ENCODE peak calls at places on chromosomes 3 and 15, in eight cellular contexts. V is esophagus muscularis mucosa, A is breast epithelium, U is hepatocyte, K is tibial nerve, J is IMR-90, B is upper lobe of right lung, X is pancreas. Q is an unnamed sample. For H3K4me1, the result is how much of the 10 kb centered on the place peaks cover.

GRCh38 chr3:98821072-98821471 is 57.9 kb downstream of the ST3GAL6 start:
- DNase-seq in B (no peak), V (no peak), K (no peak), J (no peak), X (no peak), A (no peak), U (no peak), Q (no peak)

GRCh38 chr15:85541744-85542143 is 161.3 kb downstream of the AKAP13 start:
- DNase-seq in K (no peak), J (peak), B (no peak), V (no peak), A (no peak), U (peak), X (no peak), Q (no peak)

GRCh38 chr3:98573231-98573728 is 20.1 kb downstream of the CPOX start:
- DNase-seq in U (peak), J (peak), V (no peak), B (no peak), A (no peak), K (no peak), X (no peak), Q (no peak)

GRCh38 chr3:196096382-196096953 is 14.6 kb upstream of the TFRC start:
- DNase-seq in V (no peak), A (no peak), J (no peak), B (no peak), K (peak), X (no peak), U (no peak), Q (no peak)

GRCh38 chr3:22451501-22451900 is 700.5 kb upstream of the ZNF385D start:
- DNase-seq in X (no peak), B (no peak), J (no peak), U (no peak), A (no peak), V (no peak), K (no peak), Q (no peak)

GRCh38 chr3:181326637-181327223 is 337.2 kb upstream of the DNAJC19 start:
- DNase-seq in J (no peak), B (no peak), K (peak), V (no peak), U (peak), A (no peak), X (no peak), Q (peak)

GRCh38 chr3:4247391-4247790 is 55.8 kb upstream of the SETMAR start:
- DNase-seq in U (no peak), B (no peak), V (no peak), X (no peak), J (no peak), K (no peak), A (no peak), Q (no peak)

GRCh38 chr3:112314618-112315017 is 18.3 kb upstream of the CD200 start:
- DNase-seq in A (no peak), J (no peak), V (no peak), K (no peak), X (no peak), B (no peak), U (no peak), Q (no peak)

GRCh38 chr3:44584646-44585501 is at the start of gene ZNF660:
- DNase-seq in J (peak), V (peak), A (no peak), U (peak), X (peak), B (peak), K (peak), Q (no peak)

GRCh38 chr3:157151151-157151550 is 8.8 kb downstream of the CCNL1 start:
- DNase-seq in K (no peak), B (no peak), A (no peak), U (no peak), X (no peak), V (no peak), J (no peak), Q (no peak)

GRCh38 chr3:44411031-44411645 is 66.3 kb downstream of the ZNF445 start:
- DNase-seq in J (no peak), V (no peak), K (no peak), X (no peak), B (no peak), U (no peak), A (no peak), Q (no peak)

GRCh38 chr3:12294885-12295580 is 6.2 kb downstream of the PPARG start:
- DNase-seq in U (peak), B (no peak), A (no peak), J (peak), K (no peak), V (no peak), X (no peak), Q (no peak)

GRCh38 chr3:159765025-159765859 is 223.4 kb upstream of the IL12A start:
- DNase-seq in X (peak), A (peak), B (peak), U (peak), V (no peak), K (peak), J (peak), Q (no peak)

GRCh38 chr3:54549607-54550006 is 378.3 kb downstream of the LRTM1 start:
- DNase-seq in U (no peak), A (no peak), K (no peak), V (no peak), X (no peak), J (no peak), B (no peak), Q (no peak)

GRCh38 chr3:34175636-34176186 is 377.3 kb downstream of the PDCD6IP start:
- DNase-seq in U (peak), B (no peak), A (no peak), K (no peak), V (no peak), J (no peak), X (no peak), Q (no peak)

GRCh38 chr3:48186993-48187578 is 1.1 kb downstream of the CDC25A start:
- DNase-seq in V (no peak), U (no peak), J (peak), K (no peak), X (no peak), A (no peak), B (no peak), Q (peak)

GRCh38 chr15:80891006-80891405 is 98.6 kb downstream of the MESD start:
- DNase-seq in B (no peak), U (no peak), J (no peak), X (no peak), V (no peak), A (no peak), K (no peak), Q (no peak)

GRCh38 chr3:39180183-39180545 is 12.2 kb downstream of the XIRP1 start:
- DNase-seq in A (no peak), U (no peak), V (no peak), J (no peak), K (no peak), B (no peak), X (no peak), Q (no peak)

GRCh38 chr15:75776075-75776443 is 63.4 kb upstream of the CSPG4 start:
- DNase-seq in X (no peak), K (no peak), V (no peak), J (peak), B (no peak), A (no peak), U (peak), Q (no peak)

GRCh38 chr3:30581982-30582381 is 24.4 kb upstream of the TGFBR2 start:
- DNase-seq in K (no peak), J (no peak), V (no peak), X (no peak), A (no peak), B (no peak), U (no peak), Q (no peak)

GRCh38 chr3:12584091-12584490 is 27.2 kb downstream of the MKRN2 start:
- DNase-seq in V (no peak), A (no peak), X (no peak), B (no peak), U (no peak), J (no peak), K (no peak), Q (no peak)

GRCh38 chr3:29468150-29468549 is 187.3 kb downstream of the RBMS3 start:
- DNase-seq in U (no peak), J (no peak), A (no peak), B (no peak), K (no peak), V (no peak), X (no peak), Q (no peak)

GRCh38 chr3:159378391-159378790 is 576.5 kb downstream of the MFSD1 start:
- DNase-seq in J (no peak), A (no peak), K (no peak), V (no peak), X (no peak), B (no peak), U (no peak), Q (no peak)

GRCh38 chr3:45684327-45684892 is 4.8 kb upstream of the SACM1L start:
- DNase-seq in V (peak), J (no peak), A (no peak), U (no peak), X (no peak), K (no peak), B (no peak), Q (no peak)

GRCh38 chr3:127233371-127233770 is 40.4 kb downstream of the PRR23E start:
- DNase-seq in A (no peak), B (no peak), V (no peak), X (no peak), K (no peak), J (no peak), U (peak), Q (no peak)

GRCh38 chr3:51672083-51672475 is 1.0 kb downstream of the TEX264 start:
- DNase-seq in B (no peak), X (no peak), U (no peak), K (no peak), V (no peak), A (no peak), J (no peak), Q (no peak)
- H3K27ac ChIP-seq in B (peak), X (peak), U (peak), K (peak), V (peak), A (peak), J (no peak), Q (peak)

GRCh38 chr15:63202858-63203257 is 13.5 kb downstream of the RAB8B start:
- DNase-seq in A (no peak), U (no peak), K (no peak), X (no peak), J (no peak), B (no peak), V (no peak), Q (no peak)
- H3K4me1 ChIP-seq in A (under half), U (under half), K (half or more), X (under half), J (under half), B (under half), V (under half), Q (half or more)

GRCh38 chr3:138861755-138862333 is 27.1 kb upstream of the PIK3CB start:
- DNase-seq in K (no peak), X (no peak), U (peak), A (no peak), B (no peak), V (no peak), J (peak), Q (no peak)
- H3K27ac ChIP-seq in K (peak), X (peak), U (peak), A (peak), B (no peak), V (no peak), J (no peak), Q (no peak)

DNA sequence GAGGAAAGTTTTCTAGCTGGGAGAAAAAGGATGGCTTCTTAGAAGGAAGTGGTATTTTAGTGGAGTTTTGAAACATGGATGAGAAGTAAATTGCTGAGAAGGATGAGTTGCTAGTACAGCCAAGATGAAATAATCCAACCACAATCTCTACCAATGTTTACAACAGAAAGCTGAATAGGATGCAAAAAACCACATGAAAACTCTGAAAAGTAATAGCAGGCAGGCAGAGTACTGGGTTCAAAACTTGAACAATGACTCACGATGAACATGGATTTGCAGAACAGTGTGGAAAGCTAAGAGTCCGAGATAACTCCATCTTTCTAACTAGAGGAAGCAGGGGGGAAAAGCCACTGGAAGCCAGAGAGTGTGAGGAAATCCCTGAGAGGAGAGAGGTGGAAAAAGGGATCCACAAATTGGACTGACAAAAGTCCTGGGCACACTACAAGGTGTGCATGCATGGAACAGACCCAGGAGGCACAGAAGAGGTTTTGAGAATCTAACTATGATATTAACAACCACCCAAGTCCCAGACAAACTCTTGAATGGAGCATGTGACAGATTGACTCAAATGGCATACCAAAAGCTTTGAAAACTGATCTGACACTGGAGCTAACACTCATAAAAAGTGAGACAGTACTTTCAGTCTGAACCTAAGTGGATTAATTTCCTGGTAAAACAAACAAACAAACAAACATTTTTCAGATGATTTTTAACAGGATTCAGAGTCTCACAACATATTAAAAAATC is 76.7 kb downstream of the ST6GAL1 start:
- DNase-seq in V (no peak), U (no peak), A (no peak), K (no peak), J (peak), B (no peak), X (no peak), Q (no peak)
- H3K4me1 ChIP-seq in V (under half), U (under half), A (under half), K (under half), J (under half), B (under half), X (under half), Q (under half)

GRCh38 chr15:45804028-45804427 is 169.2 kb downstream of the SQOR start:
- DNase-seq in U (no peak), X (no peak), V (no peak), J (no peak), A (no peak), K (no peak), B (no peak), Q (no peak)
- H3K27ac ChIP-seq in U (no peak), X (no peak), V (no peak), J (no peak), A (no peak), K (no peak), B (no peak), Q (no peak)